ENCODE peak calls at places on chromosomes 5 and 9, in seven cellular contexts. W is stomach, Y is SK-N-SH, K is HCT116, F is breast epithelium, L is HepG2, Z is suprapubic skin. A is an unnamed sample.
A peak's percentile ranks its signal among the peaks of the same experiment; 100 is the strongest.

GRCh38 chr5:144467795-144468194 is 297.1 kb downstream of the KCTD16 start:
- DNase-seq in K (peak; percentile 8), F (no peak), L (peak; percentile 35), W (no peak), Y (peak; percentile 20), Z (no peak), A (no peak)

GRCh38 chr5:73729329-73729728 is 103.3 kb downstream of the ARHGEF28 start:
- DNase-seq in W (no peak), K (no peak), Y (no peak), F (no peak), Z (no peak), L (peak; percentile 93), A (no peak)

GRCh38 chr5:98679963-98680362 is 93.5 kb upstream of the RGMB start:
- DNase-seq in F (no peak), K (no peak), Z (no peak), Y (no peak), W (no peak), L (no peak), A (no peak)

GRCh38 chr9:105676351-105676923 is 14.2 kb downstream of the TAL2 start:
- DNase-seq in L (no peak), F (no peak), Z (no peak), W (no peak), Y (no peak), K (no peak), A (no peak)

GRCh38 chr5:9173281-9174048 is 372.4 kb downstream of the SEMA5A start:
- DNase-seq in L (no peak), W (no peak), K (no peak), F (no peak), Z (no peak), Y (no peak), A (no peak)

GRCh38 chr5:1374030-1374679 is 29.3 kb upstream of the CLPTM1L start:
- DNase-seq in F (no peak), Y (no peak), L (no peak), Z (no peak), K (no peak), W (no peak), A (no peak)

GRCh38 chr5:6246820-6247437 is 131.4 kb downstream of the MED10 start:
- DNase-seq in K (no peak), L (no peak), Y (no peak), W (no peak), F (no peak), Z (no peak), A (no peak)

GRCh38 chr5:81749186-81749561 is 1.7 kb downstream of the SSBP2 start:
- DNase-seq in W (no peak), K (no peak), Y (no peak), L (no peak), F (no peak), Z (no peak), A (no peak)

GRCh38 chr5:59555596-59555995 is 337.9 kb downstream of the PDE4D start:
- DNase-seq in Z (no peak), F (no peak), W (no peak), K (no peak), Y (no peak), L (no peak), A (no peak)

GRCh38 chr5:73917433-73917832 is 291.4 kb downstream of the ARHGEF28 start:
- DNase-seq in Y (no peak), K (no peak), L (no peak), F (no peak), W (peak; percentile 38), Z (no peak), A (peak; percentile 26)

GRCh38 chr5:16909464-16909863 is 26.6 kb downstream of the MYO10 start:
- DNase-seq in W (no peak), K (no peak), Z (no peak), L (no peak), F (no peak), Y (no peak), A (no peak)

GRCh38 chr5:131277875-131278795 is 14.3 kb downstream of the CDC42SE2 start:
- DNase-seq in K (no peak), Z (no peak), Y (no peak), W (no peak), L (no peak), F (no peak), A (no peak)

GRCh38 chr5:78527054-78527884 is 121.3 kb downstream of the LHFPL2 start:
- DNase-seq in F (no peak), Y (no peak), K (no peak), W (no peak), L (no peak), Z (peak; percentile 87), A (no peak)

GRCh38 chr9:134474058-134474370 is 147.8 kb downstream of the RXRA start:
- DNase-seq in F (no peak), L (no peak), Z (no peak), Y (no peak), W (no peak), K (no peak), A (no peak)

GRCh38 chr9:73152445-73152844 is 780 bp downstream of the ANXA1 start:
- DNase-seq in F (no peak), Y (no peak), W (no peak), Z (no peak), K (no peak), L (no peak), A (no peak)

DNA sequence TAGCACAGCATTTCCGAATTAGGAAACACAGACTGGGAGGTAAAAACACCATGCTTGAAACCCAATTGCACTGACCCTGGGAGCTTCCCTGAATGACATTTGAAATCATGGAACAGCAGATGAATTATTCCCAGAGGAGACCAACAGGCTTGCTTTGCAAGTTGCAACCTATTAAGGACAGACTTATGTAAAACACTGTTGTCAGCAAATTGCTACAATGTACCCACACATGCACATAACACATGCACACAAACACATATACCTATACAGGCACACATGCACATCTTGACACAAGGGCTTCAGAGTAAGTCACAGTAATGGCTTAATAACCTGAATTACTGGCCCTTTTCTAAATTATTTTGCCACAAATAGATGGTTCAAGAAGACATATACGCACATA is 984.7 kb downstream of the DNAH5 start:
- DNase-seq in K (no peak), Z (no peak), W (no peak), L (no peak), F (no peak), Y (no peak), A (no peak)
- TF ChIP-seq POLR2AphosphoS5 in K (no peak), Z (no peak), W (no peak), L (no peak), F (no peak), Y (no peak), A (no peak)

DNA sequence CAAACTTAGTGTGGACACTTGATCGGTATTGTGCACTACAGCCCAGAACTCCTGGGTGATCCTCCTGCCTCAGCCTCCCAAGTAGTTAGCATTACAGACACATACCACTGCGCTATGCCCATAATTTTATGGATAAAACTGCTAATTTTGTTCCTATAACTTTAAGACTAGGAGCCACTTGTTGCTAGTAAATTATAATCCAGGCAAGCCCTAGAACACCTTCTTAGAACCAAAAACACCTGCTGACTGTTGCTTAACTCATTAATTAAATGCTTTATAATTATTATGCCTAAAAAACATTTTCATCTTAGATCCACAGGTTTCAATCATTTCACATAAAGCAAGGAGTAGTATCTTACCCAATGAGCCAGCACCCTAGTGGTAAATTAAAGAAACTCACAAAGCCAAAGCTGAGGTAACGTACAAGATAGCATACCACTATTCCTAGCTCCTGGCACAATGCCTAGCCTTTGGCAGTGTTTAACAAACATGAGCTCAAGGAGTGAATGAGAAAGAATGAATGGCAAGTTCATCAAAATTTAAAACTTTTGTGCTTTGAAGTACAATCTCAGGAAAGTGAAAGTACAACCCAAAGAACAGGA is 5.4 kb downstream of the MRPS27 start:
- DNase-seq in Z (no peak), F (no peak), K (no peak), L (peak; percentile 71), Y (peak; percentile 17), W (peak; percentile 71), A (no peak)
- TF ChIP-seq CTCF in Z (no peak), F (no peak), K (no peak), L (no peak), Y (peak; percentile 41), W (no peak), A (no peak)

GRCh38 chr9:123927625-123928308 is 2.2 kb downstream of the DENND1A start:
- DNase-seq in Z (no peak), F (no peak), L (no peak), K (no peak), W (no peak), Y (no peak), A (no peak)
- TF ChIP-seq POLR2AphosphoS5 in Z (no peak), F (no peak), L (no peak), K (no peak), W (no peak), Y (no peak), A (no peak)

GRCh38 chr5:141041427-141041785 is 9.8 kb upstream of the PCDHB1 start:
- DNase-seq in Y (no peak), K (no peak), L (no peak), F (no peak), W (no peak), Z (no peak), A (no peak)

GRCh38 chr5:141040763-141041426 is 10.3 kb upstream of the PCDHB1 start:
- DNase-seq in Z (peak; percentile 90), K (peak; percentile 93), L (peak; percentile 69), F (peak; percentile 98), Y (peak; percentile 87), W (peak; percentile 86), A (peak; percentile 93)

GRCh38 chr5:141039517-141039916 is 11.7 kb upstream of the PCDHB1 start:
- DNase-seq in W (no peak), Y (peak; percentile 38), F (no peak), Z (no peak), K (no peak), L (no peak), A (no peak)

GRCh38 chr5:141039061-141039460 is 12.1 kb upstream of the PCDHB1 start:
- DNase-seq in L (no peak), Z (no peak), F (no peak), K (no peak), W (no peak), Y (no peak), A (no peak)

DNA sequence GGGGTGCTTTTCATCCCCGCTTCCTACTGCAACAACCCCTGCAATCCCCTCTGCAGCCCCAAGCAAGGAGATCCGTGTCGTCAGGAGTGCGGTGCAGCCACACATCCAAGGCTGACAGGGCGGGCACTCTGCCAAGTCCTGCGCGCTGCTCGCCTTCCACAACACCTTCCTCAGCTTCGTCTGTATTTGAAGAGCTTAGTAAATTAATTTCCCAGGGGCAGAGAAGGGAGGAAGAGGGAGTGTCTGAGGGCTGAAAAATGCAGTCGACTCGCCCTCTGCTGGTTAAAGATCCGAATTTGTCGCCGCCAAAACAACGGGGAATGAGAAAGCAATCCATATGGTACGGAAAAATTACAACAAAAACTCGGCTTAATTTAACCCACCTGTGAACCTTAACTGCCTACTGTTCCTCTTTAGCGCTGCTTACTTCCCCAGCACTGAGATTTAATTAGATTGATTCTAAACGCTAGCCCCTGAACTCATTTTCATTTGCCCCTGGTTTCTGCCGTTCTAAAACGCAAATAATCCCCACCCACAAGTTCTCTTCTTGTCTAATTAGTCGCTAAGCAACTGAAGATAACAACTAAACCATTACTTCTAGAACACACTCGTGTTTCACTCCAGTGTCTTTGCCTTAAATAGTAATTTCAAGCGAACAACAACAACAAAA is 10.9 kb upstream of the PCDHB1 start:
- DNase-seq in Z (no peak), L (no peak), W (no peak), Y (peak; percentile 68), K (peak; percentile 69), F (no peak), A (peak; percentile 55)
- TF ChIP-seq CTCF in Z (no peak), L (peak; percentile 30), W (no peak), Y (peak; percentile 69), K (peak; percentile 93), F (peak; percentile 60), A (peak; percentile 41)

GRCh38 chr9:109767814-109768213 is 12.2 kb upstream of the PALM2AKAP2 start:
- DNase-seq in W (no peak), Z (no peak), F (no peak), K (no peak), L (no peak), Y (no peak), A (no peak)
- TF ChIP-seq POLR2AphosphoS5 in W (no peak), Z (no peak), F (no peak), K (no peak), L (no peak), Y (no peak), A (no peak)

A was measured in upper lobe of left lung.